ENCODE peak calls at places on chromosomes 1 and 21, in seven cellular contexts. G is colonic mucosa; O is CD8-positive, alpha-beta T cell; Z is H9; S is heart left ventricle; L is body of pancreas; R is kidney. E is an unnamed sample.

GRCh38 chr1:97144527-97144926 is 422.9 kb downstream of the PTBP2 start:
- DNase-seq in G (no peak), O (no peak), Z (no peak), S (no peak), L (no peak), R (no peak), E (no peak)

GRCh38 chr21:46295996-46296752 is 10.0 kb downstream of the YBEY start:
- DNase-seq in G (peak; percentile 76), O (peak; percentile 53), Z (peak; percentile 64), S (peak; percentile 90), L (peak; percentile 59), R (peak; percentile 93), E (peak; percentile 90)

GRCh38 chr1:206672844-206673758 is 11.6 kb upstream of the MAPKAPK2 start:
- DNase-seq in G (no peak), O (no peak), Z (no peak), S (no peak), L (no peak), R (no peak), E (no peak)

GRCh38 chr1:54859687-54860391 is 27.2 kb downstream of the DHCR24 start:
- DNase-seq in G (no peak), O (no peak), Z (no peak), S (no peak), L (no peak), R (no peak), E (no peak)

GRCh38 chr1:95903060-95903459 is 669.0 kb downstream of the RWDD3 start:
- DNase-seq in G (no peak), O (no peak), Z (no peak), S (no peak), L (no peak), R (no peak), E (no peak)

GRCh38 chr1:50973875-50974617 is 4.0 kb downstream of the CDKN2C start:
- DNase-seq in G (no peak), O (no peak), Z (peak; percentile 32), S (no peak), L (no peak), R (no peak), E (no peak)

GRCh38 chr1:19479351-19480120 is 5.8 kb downstream of the CAPZB start:
- DNase-seq in G (no peak), O (no peak), Z (no peak), S (no peak), L (no peak), R (no peak), E (no peak)

GRCh38 chr1:226064168-226064815 is 1.8 kb downstream of the H3-3A start:
- DNase-seq in G (peak; percentile 28), O (no peak), Z (no peak), S (no peak), L (peak; percentile 30), R (no peak), E (no peak)

GRCh38 chr21:34865922-34866271 is 183.2 kb downstream of the RUNX1 start:
- DNase-seq in G (no peak), O (no peak), Z (peak; percentile 91), S (no peak), L (no peak), R (no peak), E (no peak)

GRCh38 chr1:204405988-204406387 is 5.6 kb downstream of the PPP1R15B start:
- DNase-seq in G (peak; percentile 4), O (no peak), Z (no peak), S (no peak), L (no peak), R (no peak), E (no peak)

GRCh38 chr1:51877434-51878306 is 857 bp downstream of the NRDC start:
- DNase-seq in G (peak; percentile 39), O (no peak), Z (peak; percentile 38), S (no peak), L (peak; percentile 25), R (no peak), E (no peak)

GRCh38 chr1:233368106-233368783 is 40.7 kb downstream of the MAP3K21 start:
- DNase-seq in G (no peak), O (no peak), Z (no peak), S (no peak), L (no peak), R (no peak), E (no peak)

GRCh38 chr1:19074902-19075721 is 118.6 kb upstream of the IFFO2 start:
- DNase-seq in G (peak; percentile 76), O (no peak), Z (no peak), S (no peak), L (peak; percentile 73), R (peak; percentile 92), E (peak; percentile 65)

GRCh38 chr21:19609611-19610010 is 1206.0 kb upstream of the TMPRSS15 start:
- DNase-seq in G (no peak), O (no peak), Z (no peak), S (no peak), L (no peak), R (no peak), E (no peak)

GRCh38 chr1:172390620-172391491 is 29.6 kb upstream of the C1orf105 start:
- DNase-seq in G (no peak), O (no peak), Z (peak; percentile 37), S (peak; percentile 41), L (no peak), R (peak; percentile 83), E (no peak)

GRCh38 chr1:205579711-205580110 is 52.1 kb downstream of the ELK4 start:
- DNase-seq in G (peak; percentile 15), O (no peak), Z (peak; percentile 33), S (no peak), L (no peak), R (no peak), E (no peak)

GRCh38 chr1:22883406-22883805 is 89.3 kb downstream of the LACTBL1 start:
- DNase-seq in G (no peak), O (no peak), Z (no peak), S (no peak), L (no peak), R (no peak), E (no peak)

GRCh38 chr1:29119365-29119929 is 4.3 kb downstream of the TMEM200B start:
- DNase-seq in G (no peak), O (no peak), Z (no peak), S (no peak), L (no peak), R (no peak), E (no peak)

GRCh38 chr1:29114654-29115053 is 9.0 kb downstream of the TMEM200B start:
- DNase-seq in G (no peak), O (no peak), Z (no peak), S (no peak), L (no peak), R (no peak), E (no peak)

GRCh38 chr1:29120955-29121485 is 2.7 kb downstream of the TMEM200B start:
- DNase-seq in G (peak; percentile 56), O (peak; percentile 67), Z (peak; percentile 85), S (peak; percentile 28), L (no peak), R (peak; percentile 76), E (peak; percentile 63)

GRCh38 chr1:29120367-29120766 is 3.3 kb downstream of the TMEM200B start:
- DNase-seq in G (no peak), O (no peak), Z (no peak), S (no peak), L (no peak), R (no peak), E (no peak)

GRCh38 chr1:29117381-29117780 is 6.3 kb downstream of the TMEM200B start:
- DNase-seq in G (no peak), O (no peak), Z (no peak), S (no peak), L (no peak), R (no peak), E (no peak)
- TF ChIP-seq CTCF in G (no peak), O (no peak), Z (peak; percentile 51), S (no peak), L (no peak), R (no peak), E (no peak)

DNA sequence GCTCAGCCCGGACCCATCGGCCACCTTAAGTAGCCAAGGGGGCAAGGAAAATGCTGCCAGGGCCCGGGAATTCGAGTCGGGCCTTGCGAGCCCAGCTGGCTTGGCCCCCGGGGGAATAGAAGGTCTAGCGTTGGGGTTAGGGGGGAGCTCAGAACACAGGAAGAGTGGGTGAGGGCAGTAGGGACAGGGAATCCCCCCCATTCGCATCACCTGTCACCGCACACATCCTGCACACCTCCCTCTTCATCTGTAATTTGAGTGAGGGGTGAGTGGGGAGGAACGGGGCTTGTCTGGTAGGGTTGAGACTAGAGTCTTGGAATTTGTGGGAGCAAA is 366 bp upstream of the PLXNA2 start:
- DNase-seq in G (no peak), O (no peak), Z (no peak), S (no peak), L (no peak), R (no peak), E (no peak)
- H3K27ac ChIP-seq in G (peak overlapping the region; percentile 92), O (peak overlapping the region; percentile 35), Z (no peak overlapping the region), S (peak overlapping the region; percentile 92), L (peak overlapping the region; percentile 89), R (peak overlapping the region; percentile 59), E (peak overlapping the region; percentile 89)

DNA sequence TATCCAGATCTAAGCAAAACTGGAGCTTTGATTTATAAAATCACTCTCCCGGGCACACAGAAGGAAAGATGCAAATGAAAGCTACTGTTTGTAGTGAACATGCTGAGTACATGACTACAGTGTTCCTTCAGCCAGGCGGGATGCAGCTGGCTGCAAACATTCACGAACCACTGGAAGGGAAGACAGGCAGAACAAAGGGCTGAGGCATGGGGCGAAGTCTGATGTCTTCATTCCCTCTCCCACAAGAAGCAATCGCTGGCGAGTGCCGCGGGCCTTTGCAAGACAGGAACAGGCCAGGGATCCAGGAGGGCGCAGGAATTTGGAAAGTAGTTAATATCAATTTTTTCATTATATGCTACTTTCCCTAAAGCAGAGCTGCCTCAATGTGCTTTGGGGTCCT is 257.8 kb upstream of the AJAP1 start:
- DNase-seq in G (no peak), O (no peak), Z (no peak), S (no peak), L (no peak), R (no peak), E (no peak)
- H3K9me3 ChIP-seq in G (no peaks in the 10 kb centered on the region), O (no peaks in the 10 kb centered on the region), Z (no peaks in the 10 kb centered on the region), S (no peaks in the 10 kb centered on the region), L (no peaks in the 10 kb centered on the region), R (no peaks in the 10 kb centered on the region), E (peaks cover 9% of the 10 kb centered on the region)

GRCh38 chr1:214602764-214603657 is at the start of gene CENPF:
- DNase-seq in G (peak; percentile 96), O (peak; percentile 93), Z (peak; percentile 99), S (peak; percentile 95), L (peak; percentile 95), R (peak; percentile 97), E (peak; percentile 96)
- TF ChIP-seq CTCF in G (no peak), O (no peak), Z (peak; percentile 29), S (peak; percentile 35), L (peak; percentile 13), R (peak; percentile 11), E (peak; percentile 47)

E was measured in lower lobe of right lung.